ENCODE peak calls at places on chromosome 5, in six cellular contexts. N is CD4-positive, alpha-beta T cell; U is fibroblast of lung; K is A549; I is activated CD4-positive, alpha-beta T cell treated with anti-CD3 and anti-CD28 coated beads, Interleukin-2, amount 50 U/mL, for 4 hours; Z is MV-4-11. C is an unnamed sample.

GRCh38 chr5:6362846-6363245 is 15.5 kb downstream of the MED10 start:
- DNase-seq in N (no peak), U (no peak), Z (no peak), K (no peak), I (no peak), C (no peak)

GRCh38 chr5:15627647-15628046 is 127.7 kb downstream of the FBXL7 start:
- DNase-seq in Z (peak), U (no peak), N (no peak), I (no peak), K (no peak), C (no peak)

GRCh38 chr5:56564451-56565223 is 250.7 kb upstream of the MAP3K1 start:
- DNase-seq in I (no peak), N (no peak), U (no peak), Z (peak), K (no peak), C (no peak)

GRCh38 chr5:72955143-72955767 is 586 bp upstream of the FCHO2 start:
- DNase-seq in I (no peak), N (no peak), K (no peak), U (no peak), Z (peak), C (peak)

GRCh38 chr5:32098291-32098690 is 75.8 kb downstream of the GOLPH3 start:
- DNase-seq in Z (no peak), N (no peak), U (no peak), I (no peak), K (no peak), C (peak)

GRCh38 chr5:125595095-125595494 is 828.1 kb upstream of the GRAMD2B start:
- DNase-seq in K (no peak), I (no peak), Z (no peak), N (no peak), U (peak), C (no peak)

GRCh38 chr5:96610747-96611146 is 51.4 kb upstream of the CAST start:
- DNase-seq in K (no peak), U (no peak), I (no peak), Z (no peak), N (no peak), C (no peak)

GRCh38 chr5:63135306-63135705 is 556.7 kb downstream of the LRRC70 start:
- DNase-seq in Z (no peak), N (no peak), I (no peak), U (no peak), K (no peak), C (no peak)

GRCh38 chr5:115559524-115559923 is 14.9 kb upstream of the FEM1C start:
- DNase-seq in Z (no peak), K (peak), I (no peak), N (no peak), U (peak), C (no peak)

GRCh38 chr5:174843263-174844250 is 119.2 kb downstream of the MSX2 start:
- DNase-seq in K (no peak), I (no peak), Z (no peak), U (no peak), N (no peak), C (no peak)

GRCh38 chr5:145797336-145797735 is 37.8 kb downstream of the PRELID2 start:
- DNase-seq in K (no peak), U (peak), I (no peak), Z (peak), N (no peak), C (peak)

GRCh38 chr5:15803280-15803679 is 303.3 kb downstream of the FBXL7 start:
- DNase-seq in Z (no peak), N (no peak), K (no peak), I (no peak), U (no peak), C (no peak)

GRCh38 chr5:171667341-171668096 is 118.1 kb upstream of the SMIM23 start:
- DNase-seq in Z (no peak), I (no peak), U (peak), N (no peak), K (no peak), C (peak)

GRCh38 chr5:120985526-120985925 is 521.4 kb downstream of the PRR16 start:
- DNase-seq in N (no peak), U (no peak), Z (no peak), I (no peak), K (no peak), C (no peak)

GRCh38 chr5:126384985-126385384 is 38.2 kb upstream of the GRAMD2B start:
- DNase-seq in Z (no peak), U (peak), I (no peak), K (no peak), N (no peak), C (no peak)

GRCh38 chr5:180811623-180812119 is 9.1 kb upstream of the MGAT1 start:
- DNase-seq in N (no peak), Z (no peak), U (no peak), K (no peak), I (no peak), C (no peak)

GRCh38 chr5:35859101-35859661 is 2.5 kb downstream of the IL7R start:
- DNase-seq in U (peak), Z (no peak), K (no peak), I (no peak), N (no peak), C (peak)

GRCh38 chr5:108524564-108524963 is 142.7 kb upstream of the FBXL17 start:
- DNase-seq in U (no peak), K (no peak), N (no peak), Z (no peak), I (no peak), C (no peak)